ENCODE peak calls at places on chromosomes 6 and 20, in ten cellular contexts. D is fibroblast of pulmonary artery, G is lung, Z is fibroblast of mammary gland, W is HepG2, O is H1, M is SK-N-SH, I is IMR-90, A is brain microvascular endothelial cell, Q is body of pancreas. B is an unnamed sample.

GRCh38 chr20:59405226-59405815 is 104.9 kb downstream of the EDN3 start:
- DNase-seq in D (no peak), Z (no peak), Q (no peak), W (no peak), I (no peak), G (no peak), A (no peak), O (no peak), M (no peak), B (no peak)

GRCh38 chr6:151916680-151917164 is 109.2 kb downstream of the ESR1 start:
- DNase-seq in M (no peak), G (no peak), W (no peak), I (no peak), A (peak; percentile 88), D (peak; percentile 51), Q (no peak), O (no peak), Z (peak; percentile 98), B (peak; percentile 97)

GRCh38 chr20:62938105-62938888 is at the start of gene GID8:
- DNase-seq in O (no peak), Z (peak; percentile 32), M (no peak), D (peak; percentile 49), I (peak; percentile 33), Q (peak; percentile 56), A (no peak), W (peak; percentile 35), G (no peak), B (peak; percentile 78)

GRCh38 chr6:82097676-82098075 is 149.9 kb downstream of the IBTK start:
- DNase-seq in O (no peak), M (no peak), W (peak; percentile 30), A (no peak), G (no peak), I (no peak), D (no peak), Z (no peak), Q (no peak), B (no peak)

GRCh38 chr6:52337633-52338290 is 24.2 kb upstream of the PAQR8 start:
- DNase-seq in Z (no peak), O (no peak), Q (no peak), I (no peak), D (no peak), A (no peak), M (no peak), W (no peak), G (no peak), B (no peak)

GRCh38 chr20:61350500-61351250 is 98.6 kb downstream of the CDH4 start:
- DNase-seq in Q (no peak), Z (no peak), O (no peak), G (no peak), A (no peak), I (no peak), W (no peak), D (no peak), M (no peak), B (no peak)

GRCh38 chr20:433300-433975 is 25.3 kb downstream of the RBCK1 start:
- DNase-seq in G (no peak), I (no peak), D (no peak), O (no peak), Q (no peak), Z (peak; percentile 31), A (no peak), M (no peak), W (no peak), B (peak; percentile 39)

GRCh38 chr6:24583463-24584389 is 62.3 kb downstream of the KIAA0319 start:
- DNase-seq in D (peak; percentile 77), O (peak; percentile 36), Q (peak; percentile 80), Z (peak; percentile 70), G (peak; percentile 79), W (peak; percentile 71), M (peak; percentile 59), A (peak; percentile 33), I (peak; percentile 63), B (peak; percentile 83)

GRCh38 chr20:3768342-3769130 is 983 bp upstream of the ADISSP start:
- DNase-seq in W (peak; percentile 83), M (peak; percentile 91), O (no peak), G (no peak), D (peak; percentile 73), I (peak; percentile 81), A (peak; percentile 74), Z (peak; percentile 81), Q (peak; percentile 74), B (peak; percentile 88)

GRCh38 chr6:39495023-39495422 is 172.5 kb upstream of the KCNK16 start:
- DNase-seq in O (no peak), Q (no peak), A (no peak), G (no peak), Z (no peak), M (no peak), I (no peak), D (no peak), W (no peak), B (no peak)

GRCh38 chr6:132300323-132300949 is 100.8 kb downstream of the MOXD1 start:
- DNase-seq in W (peak; percentile 37), G (no peak), Z (peak; percentile 73), D (peak; percentile 80), A (peak; percentile 63), I (peak; percentile 75), Q (peak; percentile 48), M (peak; percentile 14), O (no peak), B (peak; percentile 52)

GRCh38 chr6:111418971-111419693 is 63.9 kb downstream of the REV3L start:
- DNase-seq in G (no peak), Q (no peak), Z (peak; percentile 79), W (no peak), I (peak; percentile 80), M (no peak), A (peak; percentile 59), D (peak; percentile 53), O (no peak), B (peak; percentile 77)

GRCh38 chr6:14880052-14880451 is 365.8 kb upstream of the JARID2 start:
- DNase-seq in G (no peak), A (no peak), W (no peak), O (no peak), I (no peak), M (no peak), Q (no peak), D (no peak), Z (no peak), B (no peak)

GRCh38 chr6:167739721-167740475 is 86.8 kb upstream of the AFDN start:
- DNase-seq in G (no peak), A (no peak), M (no peak), W (no peak), Z (no peak), Q (no peak), I (no peak), D (no peak), O (no peak), B (no peak)

GRCh38 chr20:14604143-14604542 is 266.7 kb upstream of the FLRT3 start:
- DNase-seq in D (no peak), W (no peak), O (no peak), M (no peak), Z (no peak), I (no peak), Q (no peak), A (no peak), G (no peak), B (no peak)

GRCh38 chr6:6003334-6004146 is 3.2 kb downstream of the NRN1 start:
- DNase-seq in O (no peak), A (peak; percentile 22), M (peak; percentile 72), Z (peak; percentile 62), G (no peak), D (no peak), Q (no peak), I (no peak), W (no peak), B (no peak)
- H3K4me3 ChIP-seq in O (peak overlapping the region; percentile 68), A (peak overlapping the region; percentile 50), M (peak overlapping the region; percentile 58), Z (peak overlapping the region; percentile 68), G (peak overlapping the region; percentile 15), D (no peak overlapping the region), Q (no peak overlapping the region), I (no peak overlapping the region), W (no peak overlapping the region), B (peak overlapping the region; percentile 7)

DNA sequence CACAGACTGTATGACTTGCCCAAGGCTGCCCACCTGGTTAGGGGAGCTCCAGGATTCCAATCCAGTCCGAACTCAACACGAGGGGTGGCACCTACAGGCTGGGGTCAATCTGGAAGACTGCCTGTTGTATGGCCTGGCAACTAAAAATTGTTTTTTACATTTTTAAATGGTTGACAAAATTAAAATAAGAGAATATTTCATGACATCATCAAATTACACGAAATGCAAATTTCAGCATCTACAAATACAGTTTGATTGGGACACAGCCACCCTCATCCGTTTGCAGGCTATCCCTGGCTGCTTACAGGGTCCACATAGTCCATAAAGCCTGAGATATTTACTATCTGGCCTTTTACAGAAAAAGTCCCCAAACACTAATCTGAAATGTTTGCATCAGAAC is 235.9 kb upstream of the GMDS start:
- DNase-seq in Z (no peak), W (no peak), A (no peak), Q (no peak), M (no peak), I (no peak), G (no peak), D (no peak), O (no peak), B (no peak)
- TF ChIP-seq CTCF in Z (no peak), W (no peak), A (no peak), Q (no peak), M (no peak), I (no peak), G (no peak), D (no peak), O (no peak), B (no peak)

GRCh38 chr20:57289401-57290177 is 23.1 kb upstream of the BMP7 start:
- DNase-seq in Q (no peak), M (no peak), D (no peak), O (no peak), I (peak; percentile 9), W (no peak), A (no peak), G (no peak), Z (no peak), B (no peak)
- H3K4me3 ChIP-seq in Q (no peak overlapping the region), M (no peak overlapping the region), D (no peak overlapping the region), O (no peak overlapping the region), I (no peak overlapping the region), W (no peak overlapping the region), A (no peak overlapping the region), G (no peak overlapping the region), Z (no peak overlapping the region), B (no peak overlapping the region)

DNA sequence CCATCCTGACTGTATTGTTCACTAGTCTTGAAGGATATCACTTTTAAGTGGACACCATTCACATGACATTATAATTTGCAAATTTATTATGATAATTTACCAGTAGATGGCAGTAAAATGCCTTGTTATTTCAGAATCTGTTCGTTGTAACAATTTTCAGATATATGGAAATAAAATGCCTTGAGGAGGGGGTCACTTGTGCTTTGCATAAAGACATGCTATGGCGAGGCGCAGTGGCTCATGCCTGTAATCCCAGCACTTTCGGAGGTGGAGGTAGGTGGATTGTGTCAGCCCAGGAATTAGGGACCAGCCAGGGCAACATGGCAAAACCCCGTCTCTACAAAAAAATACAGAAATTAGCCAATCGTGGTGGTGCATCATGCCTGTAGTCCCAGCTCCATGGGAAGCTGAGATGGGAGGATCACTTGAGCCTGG is 9.0 kb upstream of the NCOA6 start:
- DNase-seq in Q (no peak), M (peak; percentile 62), O (no peak), I (peak; percentile 45), A (no peak), W (peak; percentile 47), Z (peak; percentile 52), G (no peak), D (peak; percentile 62), B (no peak)
- TF ChIP-seq CTCF in Q (peak; percentile 61), M (peak; percentile 66), O (no peak), I (peak; percentile 45), A (peak; percentile 19), W (peak; percentile 65), Z (peak; percentile 34), G (peak; percentile 12), D (peak; percentile 31), B (no peak)